ENCODE peak calls at places on chromosomes 2 and 18, in seven cellular contexts. Z is body of pancreas, I is A549, A is GM12878, C is IMR-90, V is HepG2, F is upper lobe of left lung. U is an unnamed sample.

GRCh38 chr2:147829106-147829505 is 15.7 kb upstream of the ACVR2A start:
- ATAC-seq in Z (no peak), I (peak; percentile 73), A (no peak), C (peak; percentile 81), V (no peak), F (no peak), U (no peak)

GRCh38 chr2:222862068-222862914 is 1.5 kb downstream of the ACSL3 start:
- ATAC-seq in Z (no peak), I (peak; percentile 14), A (no peak), C (peak; percentile 4), V (no peak), F (no peak), U (no peak)

GRCh38 chr2:209525834-209526281 is 102.0 kb downstream of the MAP2 start:
- ATAC-seq in Z (peak; percentile 45), I (no peak), A (peak; percentile 47), C (peak; percentile 90), V (no peak), F (peak; percentile 78), U (peak; percentile 39)

GRCh38 chr2:231170058-231170457 is 28.4 kb upstream of the ARMC9 start:
- ATAC-seq in Z (no peak), I (no peak), A (no peak), C (peak; percentile 71), V (no peak), F (no peak), U (no peak)

GRCh38 chr18:50902797-50903196 is 23.9 kb downstream of the ME2 start:
- ATAC-seq in Z (no peak), I (no peak), A (no peak), C (no peak), V (peak; percentile 68), F (no peak), U (no peak)

GRCh38 chr2:197873293-197873701 is 68.9 kb downstream of the PLCL1 start:
- ATAC-seq in Z (no peak), I (peak; percentile 76), A (peak; percentile 44), C (peak; percentile 84), V (peak; percentile 89), F (no peak), U (no peak)

GRCh38 chr2:233801357-233802131 is 23.4 kb downstream of the MROH2A start:
- ATAC-seq in Z (no peak), I (peak; percentile 50), A (peak; percentile 50), C (peak; percentile 49), V (no peak), F (no peak), U (no peak)

GRCh38 chr2:1510184-1510583 is 96.9 kb downstream of the TPO start:
- ATAC-seq in Z (no peak), I (no peak), A (no peak), C (no peak), V (no peak), F (no peak), U (no peak)

GRCh38 chr18:48319796-48320638 is 89.2 kb downstream of the ZBTB7C start:
- ATAC-seq in Z (no peak), I (peak; percentile 33), A (no peak), C (peak; percentile 90), V (no peak), F (no peak), U (no peak)

GRCh38 chr2:68716539-68716938 is 18.1 kb upstream of the ARHGAP25 start:
- ATAC-seq in Z (no peak), I (no peak), A (peak; percentile 17), C (no peak), V (no peak), F (no peak), U (no peak)

GRCh38 chr2:152440460-152440859 is 105.5 kb downstream of the FMNL2 start:
- ATAC-seq in Z (no peak), I (no peak), A (no peak), C (no peak), V (no peak), F (no peak), U (no peak)

GRCh38 chr2:42925742-42926437 is 133.5 kb upstream of the HAAO start:
- ATAC-seq in Z (peak; percentile 27), I (no peak), A (no peak), C (no peak), V (peak; percentile 3), F (no peak), U (no peak)

GRCh38 chr18:43789234-43790000 is 512.1 kb upstream of the SYT4 start:
- ATAC-seq in Z (no peak), I (no peak), A (no peak), C (peak; percentile 60), V (no peak), F (peak; percentile 64), U (no peak)

GRCh38 chr2:169479257-169480078 is at the start of gene BBS5:
- ATAC-seq in Z (peak; percentile 98), I (peak; percentile 96), A (peak; percentile 96), C (peak; percentile 97), V (peak; percentile 95), F (peak; percentile 97), U (peak; percentile 94)
- TF ChIP-seq POLR2A in Z (peak; percentile 53), I (peak; percentile 36), A (no peak), C (no peak), V (peak; percentile 39), F (no peak), U (no peak)

GRCh38 chr2:80473806-80474205 is 169.3 kb upstream of the LRRTM1 start:
- ATAC-seq in Z (no peak), I (no peak), A (peak; percentile 11), C (peak; percentile 40), V (no peak), F (no peak), U (no peak)
- TF ChIP-seq POLR2A in Z (no peak), I (no peak), A (no peak), C (no peak), V (no peak), F (no peak), U (no peak)

DNA sequence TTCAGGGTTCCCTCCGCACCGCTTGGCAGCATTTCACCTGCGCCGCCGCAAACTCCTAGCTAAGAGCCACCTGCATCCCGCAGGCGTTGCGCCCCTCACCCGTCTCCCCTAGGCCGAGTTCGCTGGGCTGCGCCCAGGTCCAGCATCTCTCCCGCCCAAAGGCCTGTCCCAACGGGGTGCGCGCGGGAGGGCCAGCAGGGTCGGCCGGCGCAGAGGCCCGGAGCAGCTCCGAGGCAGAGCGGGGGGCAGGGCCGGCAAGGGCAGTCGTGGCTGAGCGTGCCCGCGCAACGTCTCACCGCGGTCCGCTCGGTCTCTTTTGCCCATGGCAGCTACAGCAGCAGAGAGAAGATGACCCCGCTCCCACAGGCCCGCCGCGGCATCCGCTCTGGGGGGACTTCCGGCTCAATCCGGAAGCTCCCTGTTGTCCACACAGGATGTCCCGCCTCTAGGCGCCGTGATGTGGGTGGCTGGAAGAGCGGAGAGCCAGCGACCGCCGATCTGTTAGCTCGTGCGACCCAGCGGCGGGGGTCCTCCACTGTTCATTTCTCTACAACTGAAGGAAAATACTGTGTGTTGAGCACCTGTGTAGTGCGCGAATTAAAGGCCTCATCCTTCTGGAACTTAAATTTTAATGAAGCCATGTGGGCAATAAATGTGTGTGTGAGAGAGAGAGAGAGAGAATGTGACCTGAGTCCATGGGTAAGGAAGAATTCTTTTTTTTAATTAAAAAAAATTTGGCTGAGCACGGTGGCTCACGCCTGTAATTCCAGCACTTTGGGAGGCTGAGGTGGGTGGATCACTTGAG is at the start of gene ERCC3:
- ATAC-seq in Z (peak; percentile 88), I (peak; percentile 99), A (peak; percentile 98), C (peak; percentile 96), V (peak; percentile 99), F (peak; percentile 97), U (peak; percentile 92)
- TF ChIP-seq POLR2A in Z (peak; percentile 65), I (peak; percentile 81), A (peak; percentile 95), C (peak; percentile 71), V (peak; percentile 92), F (no peak), U (peak; percentile 69)

GRCh38 chr2:108786008-108786353 is 590 bp upstream of the CCDC138 start:
- ATAC-seq in Z (no peak), I (peak; percentile 23), A (peak; percentile 14), C (no peak), V (peak; percentile 1), F (no peak), U (no peak)

GRCh38 chr2:108787209-108787558 is 613 bp downstream of the CCDC138 start:
- ATAC-seq in Z (no peak), I (no peak), A (no peak), C (no peak), V (no peak), F (no peak), U (no peak)

GRCh38 chr2:108786354-108787208 is at the start of gene CCDC138:
- ATAC-seq in Z (peak; percentile 96), I (peak; percentile 96), A (peak; percentile 97), C (peak; percentile 99), V (peak; percentile 98), F (peak; percentile 99), U (peak; percentile 97)
- TF ChIP-seq POLR2A in Z (peak; percentile 32), I (peak; percentile 69), A (peak; percentile 85), C (peak; percentile 88), V (peak; percentile 85), F (no peak), U (no peak)

GRCh38 chr2:37786153-37786809 is 114.8 kb upstream of the CDC42EP3 start:
- ATAC-seq in Z (no peak), I (no peak), A (no peak), C (no peak), V (no peak), F (no peak), U (no peak)
- TF ChIP-seq POLR2A in Z (no peak), I (no peak), A (no peak), C (no peak), V (no peak), F (no peak), U (no peak)